ENCODE peak calls at places on chromosomes 16 and 17, in six cellular contexts. W is HepG2, T is SK-N-SH, N is HCT116, G is K562, F is GM12878. R is an unnamed sample. For H3K4me1, the result is how much of the 10 kb centered on the place peaks cover.

GRCh38 chr16:61024180-61024900 is 1011.9 kb downstream of the CDH8 start:
- DNase-seq in W (no peak), T (no peak), N (no peak), G (no peak), F (no peak), R (no peak)

GRCh38 chr17:8039611-8040168 is 831 bp downstream of the ALOX15B start:
- DNase-seq in W (no peak), T (no peak), N (no peak), G (no peak), F (no peak), R (no peak)

GRCh38 chr17:15023589-15023988 is 241.5 kb downstream of the PMP22 start:
- DNase-seq in W (no peak), T (no peak), N (no peak), G (peak), F (no peak), R (no peak)

GRCh38 chr17:58329808-58330543 is 1.4 kb upstream of the TSPOAP1 start:
- DNase-seq in W (no peak), T (no peak), N (no peak), G (peak), F (peak), R (no peak)

GRCh38 chr16:20957153-20957552 is 56.6 kb downstream of the LYRM1 start:
- DNase-seq in W (no peak), T (no peak), N (no peak), G (no peak), F (no peak), R (no peak)

GRCh38 chr16:23485257-23485614 is 25.1 kb downstream of the GGA2 start:
- DNase-seq in W (no peak), T (no peak), N (no peak), G (no peak), F (no peak), R (no peak)

GRCh38 chr17:82718986-82719685 is 2.6 kb downstream of the FN3KRP start:
- DNase-seq in W (no peak), T (no peak), N (no peak), G (no peak), F (no peak), R (no peak)

GRCh38 chr17:10469459-10469858 is at the start of gene MYH4:
- DNase-seq in W (no peak), T (no peak), N (no peak), G (no peak), F (no peak), R (no peak)

GRCh38 chr17:77882040-77882439 is 76.5 kb upstream of the TNRC6C start:
- DNase-seq in W (no peak), T (no peak), N (no peak), G (no peak), F (no peak), R (no peak)

GRCh38 chr16:22007159-22007508 is 777 bp upstream of the MOSMO start:
- DNase-seq in W (no peak), T (peak), N (no peak), G (no peak), F (no peak), R (no peak)

GRCh38 chr17:7109461-7110322 is 4.9 kb downstream of the ASGR2 start:
- DNase-seq in W (no peak), T (no peak), N (no peak), G (no peak), F (no peak), R (no peak)

GRCh38 chr16:11796227-11797165 is 562 bp downstream of the ZC3H7A start:
- DNase-seq in W (peak), T (peak), N (no peak), G (peak), F (no peak), R (no peak)

GRCh38 chr17:37701424-37702020 is 43.3 kb downstream of the HNF1B start:
- DNase-seq in W (no peak), T (peak), N (peak), G (peak), F (peak), R (no peak)

GRCh38 chr16:1163567-1164055 is 10.7 kb downstream of the CACNA1H start:
- DNase-seq in W (no peak), T (no peak), N (no peak), G (no peak), F (no peak), R (no peak)

GRCh38 chr17:61594294-61594825 is 3.3 kb upstream of the NACA2 start:
- DNase-seq in W (no peak), T (no peak), N (no peak), G (no peak), F (no peak), R (no peak)

GRCh38 chr16:48949636-48950035 is 332.0 kb downstream of the CBLN1 start:
- DNase-seq in W (no peak), T (no peak), N (no peak), G (no peak), F (peak), R (no peak)

GRCh38 chr17:44164476-44164875 is 6.0 kb upstream of the ASB16 start:
- DNase-seq in W (no peak), T (no peak), N (no peak), G (no peak), F (no peak), R (no peak)

GRCh38 chr16:57194512-57194911 is 8.4 kb downstream of the RSPRY1 start:
- DNase-seq in W (peak), T (peak), N (peak), G (no peak), F (no peak), R (peak)

GRCh38 chr16:82031116-82032084 is 3.7 kb upstream of the HSD17B2 start:
- DNase-seq in W (peak), T (peak), N (peak), G (peak), F (no peak), R (no peak)

GRCh38 chr16:23504453-23505179 is 5.7 kb downstream of the GGA2 start:
- DNase-seq in W (peak), T (peak), N (peak), G (peak), F (peak), R (peak)

GRCh38 chr16:24504467-24505345 is 34.7 kb upstream of the RBBP6 start:
- DNase-seq in W (peak), T (peak), N (peak), G (peak), F (peak), R (peak)

GRCh38 chr17:68843522-68843921 is 111.7 kb downstream of the ABCA8 start:
- DNase-seq in W (no peak), T (no peak), N (no peak), G (no peak), F (peak), R (no peak)

GRCh38 chr17:28958820-28959455 is 7.6 kb upstream of the PHF12 start:
- DNase-seq in W (no peak), T (no peak), N (no peak), G (no peak), F (no peak), R (no peak)

GRCh38 chr17:66143657-66144282 is 48.2 kb downstream of the CEP112 start:
- DNase-seq in W (no peak), T (no peak), N (no peak), G (no peak), F (no peak), R (no peak)

GRCh38 chr17:50672831-50673551 is 34.7 kb downstream of the ANKRD40 start:
- DNase-seq in W (no peak), T (no peak), N (no peak), G (no peak), F (no peak), R (no peak)

GRCh38 chr16:24041834-24042631 is 206.2 kb downstream of the PRKCB start:
- DNase-seq in W (peak), T (peak), N (peak), G (peak), F (peak), R (peak)

GRCh38 chr17:7629939-7630571 is at the start of gene SHBG:
- DNase-seq in W (no peak), T (no peak), N (no peak), G (no peak), F (no peak), R (no peak)

GRCh38 chr16:90004577-90004976 is 14.7 kb downstream of the DBNDD1 start:
- DNase-seq in W (no peak), T (no peak), N (no peak), G (no peak), F (no peak), R (no peak)

GRCh38 chr16:85210423-85211169 is 98.3 kb upstream of the CIBAR2 start:
- DNase-seq in W (no peak), T (no peak), N (no peak), G (no peak), F (no peak), R (peak)
- H3K4me1 ChIP-seq in W (half or more), T (under half), N (under half), G (half or more), F (under half), R (under half)

DNA sequence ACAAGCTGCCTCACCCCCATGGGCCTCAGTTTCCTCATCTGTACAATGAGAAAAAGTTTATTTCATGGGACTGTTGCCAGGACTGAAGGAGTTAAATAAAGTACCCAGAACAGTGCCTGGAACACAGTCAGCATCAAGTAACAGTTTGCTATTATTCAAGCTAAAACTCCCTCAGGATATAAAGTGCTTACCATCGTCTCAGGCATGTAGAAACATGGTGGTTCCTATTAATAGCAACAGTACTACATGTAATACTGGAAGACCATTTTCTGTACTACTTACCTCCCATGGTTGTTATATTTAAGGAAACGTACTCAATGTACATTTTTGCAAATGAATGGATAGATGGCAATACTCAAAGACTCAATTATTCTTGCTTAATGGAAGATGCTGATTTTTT is 93.4 kb downstream of the NCOR1 start:
- DNase-seq in W (no peak), T (no peak), N (no peak), G (no peak), F (no peak), R (no peak)
- TF ChIP-seq REST in W (no peak), T (no peak), N (no peak), G (no peak), F (no peak), R (no peak)

GRCh38 chr17:42337442-42337841 is 49.1 kb downstream of the STAT5A start:
- DNase-seq in W (no peak), T (no peak), N (no peak), G (no peak), F (peak), R (no peak)

GRCh38 chr17:42342242-42343008 is 45.8 kb downstream of the STAT3 start:
- DNase-seq in W (no peak), T (no peak), N (no peak), G (no peak), F (no peak), R (no peak)

GRCh38 chr17:42339221-42339620 is 49.0 kb downstream of the STAT3 start:
- DNase-seq in W (no peak), T (no peak), N (no peak), G (no peak), F (no peak), R (no peak)

GRCh38 chr17:42341568-42341967 is 46.7 kb downstream of the STAT3 start:
- DNase-seq in W (no peak), T (no peak), N (no peak), G (no peak), F (no peak), R (no peak)

DNA sequence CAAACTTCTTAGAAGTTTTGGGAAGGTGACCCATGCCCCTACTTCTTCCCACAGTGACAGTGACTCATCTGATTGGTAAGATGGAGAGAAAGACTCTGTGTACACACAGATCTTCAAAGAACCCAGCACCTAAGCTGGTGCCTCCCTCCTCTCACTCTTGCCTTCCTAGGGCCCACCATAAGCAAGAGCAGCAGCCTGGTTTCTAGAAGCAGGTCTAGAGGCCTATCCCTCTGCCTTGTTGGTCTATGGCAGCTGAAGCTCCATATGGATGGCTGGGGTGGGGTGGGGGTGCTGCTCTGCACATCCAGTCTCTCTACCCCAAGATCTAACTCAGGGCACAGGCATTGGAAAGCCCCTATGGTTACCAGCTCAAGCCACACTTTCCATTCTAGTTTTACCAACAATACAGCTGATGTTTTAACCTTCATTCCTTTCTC is 47.5 kb downstream of the STAT3 start:
- DNase-seq in W (no peak), T (no peak), N (no peak), G (no peak), F (no peak), R (no peak)
- TF ChIP-seq SIN3A in W (no peak), T (no peak), N (no peak), G (no peak), F (no peak), R (no peak)

GRCh38 chr17:64774888-64775600 is 112.9 kb upstream of the SMURF2 start:
- DNase-seq in W (no peak), T (no peak), N (no peak), G (no peak), F (no peak), R (no peak)

GRCh38 chr17:64778102-64778366 is 115.9 kb upstream of the SMURF2 start:
- DNase-seq in W (no peak), T (peak), N (no peak), G (no peak), F (no peak), R (no peak)

GRCh38 chr17:64777413-64778101 is 115.5 kb upstream of the SMURF2 start:
- DNase-seq in W (no peak), T (peak), N (no peak), G (no peak), F (no peak), R (no peak)

GRCh38 chr17:64773836-64774761 is 112.0 kb upstream of the SMURF2 start:
- DNase-seq in W (peak), T (peak), N (peak), G (peak), F (no peak), R (no peak)

GRCh38 chr17:64775701-64776570 is 113.8 kb upstream of the SMURF2 start:
- DNase-seq in W (peak), T (no peak), N (no peak), G (no peak), F (no peak), R (no peak)
- H3K4me1 ChIP-seq in W (under half), T (under half), N (half or more), G (under half), F (under half), R (under half)

DNA sequence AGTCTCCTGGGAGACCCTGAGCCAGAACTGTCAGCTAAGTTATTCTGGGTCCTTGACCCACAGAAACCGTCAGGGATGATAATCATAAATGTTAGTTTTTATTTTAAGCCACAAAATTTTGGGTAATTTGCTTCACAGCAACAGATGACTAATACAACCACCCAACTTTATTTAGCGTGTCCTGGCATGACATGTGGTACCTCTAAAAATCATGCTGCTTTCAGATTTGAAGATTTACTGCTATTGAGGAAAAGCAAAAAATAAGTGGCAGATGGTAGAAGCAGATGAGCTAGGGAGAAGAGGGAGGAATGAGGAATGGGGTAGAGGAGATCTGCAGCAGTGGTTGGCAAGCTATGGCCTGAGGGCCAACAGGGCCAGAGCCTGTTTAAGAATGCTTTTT is 90.4 kb downstream of the TMEM100 start:
- DNase-seq in W (no peak), T (no peak), N (no peak), G (no peak), F (no peak), R (no peak)
- TF ChIP-seq REST in W (no peak), T (no peak), N (no peak), G (no peak), F (no peak), R (no peak)

GRCh38 chr17:17994271-17994670 is 21.6 kb downstream of the DRC3 start:
- DNase-seq in W (peak), T (peak), N (peak), G (no peak), F (no peak), R (no peak)
- TF ChIP-seq SIN3A in W (no peak), T (no peak), N (no peak), G (no peak), F (no peak), R (no peak)

GRCh38 chr16:85755929-85756768 is 5.3 kb upstream of the C16orf74 start:
- DNase-seq in W (no peak), T (no peak), N (no peak), G (no peak), F (peak), R (no peak)

GRCh38 chr16:85754403-85754802 is 3.5 kb upstream of the C16orf74 start:
- DNase-seq in W (no peak), T (no peak), N (no peak), G (no peak), F (no peak), R (no peak)

GRCh38 chr16:85759631-85760419 is 8.9 kb upstream of the C16orf74 start:
- DNase-seq in W (no peak), T (no peak), N (no peak), G (peak), F (no peak), R (peak)

GRCh38 chr16:85759136-85759535 is 8.2 kb upstream of the C16orf74 start:
- DNase-seq in W (no peak), T (no peak), N (no peak), G (no peak), F (no peak), R (no peak)

GRCh38 chr16:85757341-85757822 is 6.5 kb upstream of the C16orf74 start:
- DNase-seq in W (no peak), T (no peak), N (no peak), G (no peak), F (peak), R (no peak)
- H3K4me1 ChIP-seq in W (under half), T (under half), N (under half), G (under half), F (half or more), R (under half)